ENCODE peak calls at places on chromosomes 16 and 17, in seven cellular contexts. H is GM12878, B is keratinocyte, A is pancreas, E is suprapubic skin, X is mucosa of descending colon, R is neural progenitor cell. J is an unnamed sample. For H3K9me3, the result is how much of the 10 kb centered on the place peaks cover.

GRCh38 chr16:72942021-72942420 is 105.9 kb downstream of the ZFHX3 start:
- DNase-seq in H (no peak), B (no peak), A (no peak), E (no peak), X (no peak), R (no peak), J (no peak)

GRCh38 chr17:76199466-76199865 is 40.8 kb downstream of the RNF157 start:
- DNase-seq in H (no peak), B (no peak), A (no peak), E (no peak), X (no peak), R (no peak), J (no peak)

GRCh38 chr16:52577130-52577706 is 30.3 kb upstream of the TOX3 start:
- DNase-seq in H (no peak), B (no peak), A (no peak), E (no peak), X (no peak), R (no peak), J (no peak)

GRCh38 chr17:61756561-61756960 is 106.8 kb downstream of the BRIP1 start:
- DNase-seq in H (no peak), B (no peak), A (no peak), E (no peak), X (no peak), R (no peak), J (no peak)

GRCh38 chr17:28119049-28119448 is 76.6 kb downstream of the NLK start:
- DNase-seq in H (no peak), B (no peak), A (no peak), E (no peak), X (no peak), R (no peak), J (no peak)

GRCh38 chr16:27374794-27375499 is 27.0 kb upstream of the IL21R start:
- DNase-seq in H (peak), B (peak), A (no peak), E (peak), X (peak), R (peak), J (no peak)

GRCh38 chr17:15354256-15354655 is 12.9 kb upstream of the TEKT3 start:
- DNase-seq in H (no peak), B (no peak), A (no peak), E (no peak), X (no peak), R (no peak), J (no peak)

GRCh38 chr17:50373705-50374104 is 676 bp downstream of the EME1 start:
- DNase-seq in H (no peak), B (no peak), A (no peak), E (no peak), X (no peak), R (no peak), J (no peak)

GRCh38 chr17:48738803-48739526 is 10.4 kb upstream of the HOXB13 start:
- DNase-seq in H (no peak), B (no peak), A (no peak), E (no peak), X (no peak), R (peak), J (no peak)

GRCh38 chr17:35578195-35578928 is at the start of gene PEX12:
- DNase-seq in H (peak), B (no peak), A (peak), E (peak), X (peak), R (peak), J (peak)

GRCh38 chr17:8885968-8886674 is 18.6 kb upstream of the PIK3R6 start:
- DNase-seq in H (no peak), B (no peak), A (no peak), E (no peak), X (no peak), R (no peak), J (no peak)

GRCh38 chr16:71762186-71762585 is 37.7 kb upstream of the PHLPP2 start:
- DNase-seq in H (no peak), B (no peak), A (no peak), E (no peak), X (no peak), R (no peak), J (no peak)

GRCh38 chr17:27603870-27604794 is 26.9 kb upstream of the LGALS9 start:
- DNase-seq in H (no peak), B (no peak), A (no peak), E (no peak), X (peak), R (no peak), J (no peak)

GRCh38 chr17:19311421-19312215 is 50.9 kb downstream of the B9D1 start:
- DNase-seq in H (no peak), B (no peak), A (no peak), E (no peak), X (no peak), R (no peak), J (no peak)

GRCh38 chr17:19304209-19304608 is 58.3 kb downstream of the B9D1 start:
- DNase-seq in H (no peak), B (no peak), A (peak), E (no peak), X (peak), R (no peak), J (no peak)

GRCh38 chr17:1360975-1361374 is 39.0 kb downstream of the YWHAE start:
- DNase-seq in H (no peak), B (no peak), A (no peak), E (no peak), X (no peak), R (no peak), J (no peak)

GRCh38 chr17:73410586-73411329 is 99.0 kb upstream of the CDC42EP4 start:
- DNase-seq in H (no peak), B (no peak), A (no peak), E (no peak), X (no peak), R (peak), J (no peak)

GRCh38 chr17:36933174-36934143 is 3.8 kb upstream of the LHX1 start:
- DNase-seq in H (no peak), B (no peak), A (no peak), E (no peak), X (peak), R (peak), J (no peak)

GRCh38 chr16:66714659-66715307 is 18.2 kb upstream of the CMTM4 start:
- DNase-seq in H (no peak), B (peak), A (no peak), E (no peak), X (no peak), R (no peak), J (no peak)

GRCh38 chr17:73863761-73864535 is 219.7 kb upstream of the SDK2 start:
- DNase-seq in H (no peak), B (no peak), A (no peak), E (no peak), X (no peak), R (no peak), J (no peak)

GRCh38 chr16:924063-924462 is 46.7 kb downstream of the LMF1 start:
- DNase-seq in H (no peak), B (no peak), A (no peak), E (no peak), X (no peak), R (no peak), J (no peak)

GRCh38 chr16:926715-927114 is 44.1 kb downstream of the LMF1 start:
- DNase-seq in H (no peak), B (no peak), A (no peak), E (no peak), X (no peak), R (no peak), J (no peak)

GRCh38 chr16:923184-923583 is 47.6 kb downstream of the LMF1 start:
- DNase-seq in H (no peak), B (no peak), A (no peak), E (no peak), X (peak), R (no peak), J (no peak)

GRCh38 chr16:927406-927805 is 43.4 kb downstream of the LMF1 start:
- DNase-seq in H (no peak), B (no peak), A (no peak), E (no peak), X (no peak), R (peak), J (no peak)

DNA sequence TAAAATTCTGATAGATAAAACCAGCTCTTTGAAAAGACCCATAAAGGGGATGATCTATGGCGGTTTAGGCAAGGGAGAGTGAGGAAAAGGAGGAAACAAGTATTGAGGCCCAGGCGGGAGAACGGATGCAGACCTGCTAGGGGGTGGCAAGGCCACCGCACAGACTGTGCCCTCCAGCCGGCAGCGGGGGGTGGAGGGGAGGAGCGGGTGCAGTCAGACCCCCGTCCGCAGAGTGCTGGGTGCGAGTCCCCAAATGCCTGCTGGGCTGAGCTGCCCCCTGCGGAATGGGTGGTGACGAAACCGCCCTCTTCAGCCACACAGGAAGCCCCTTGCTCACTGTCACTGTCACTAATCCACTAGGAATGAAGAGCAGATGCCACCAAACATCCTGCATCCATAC is 46.0 kb downstream of the LMF1 start:
- DNase-seq in H (no peak), B (no peak), A (no peak), E (no peak), X (peak), R (peak), J (no peak)
- H3K9me3 ChIP-seq in H (under half), B (under half), A (under half), E (under half), X (under half), R (under half), J (under half)

GRCh38 chr17:45784583-45785372 is 658 bp downstream of the CRHR1 start:
- DNase-seq in H (no peak), B (no peak), A (peak), E (peak), X (no peak), R (peak), J (no peak)
- TF ChIP-seq CTCF in H (no peak), B (no peak), A (no peak), E (no peak), X (no peak), R (no peak), J (peak)

GRCh38 chr16:13798211-13798610 is 121.7 kb upstream of the ERCC4 start:
- DNase-seq in H (no peak), B (no peak), A (no peak), E (no peak), X (no peak), R (no peak), J (no peak)
- H3K9me3 ChIP-seq in H (under half), B (under half), A (under half), E (under half), X (under half), R (under half), J (under half)

GRCh38 chr16:85085721-85086120 is 26.6 kb downstream of the CIBAR2 start:
- DNase-seq in H (no peak), B (no peak), A (no peak), E (no peak), X (no peak), R (no peak), J (no peak)

GRCh38 chr16:85087899-85088569 is 24.2 kb downstream of the CIBAR2 start:
- DNase-seq in H (no peak), B (no peak), A (no peak), E (no peak), X (no peak), R (no peak), J (no peak)

GRCh38 chr16:85084841-85085535 is 27.3 kb downstream of the CIBAR2 start:
- DNase-seq in H (no peak), B (no peak), A (no peak), E (no peak), X (no peak), R (no peak), J (no peak)

GRCh38 chr16:85088570-85089214 is 23.6 kb downstream of the CIBAR2 start:
- DNase-seq in H (no peak), B (no peak), A (no peak), E (no peak), X (no peak), R (no peak), J (no peak)

DNA sequence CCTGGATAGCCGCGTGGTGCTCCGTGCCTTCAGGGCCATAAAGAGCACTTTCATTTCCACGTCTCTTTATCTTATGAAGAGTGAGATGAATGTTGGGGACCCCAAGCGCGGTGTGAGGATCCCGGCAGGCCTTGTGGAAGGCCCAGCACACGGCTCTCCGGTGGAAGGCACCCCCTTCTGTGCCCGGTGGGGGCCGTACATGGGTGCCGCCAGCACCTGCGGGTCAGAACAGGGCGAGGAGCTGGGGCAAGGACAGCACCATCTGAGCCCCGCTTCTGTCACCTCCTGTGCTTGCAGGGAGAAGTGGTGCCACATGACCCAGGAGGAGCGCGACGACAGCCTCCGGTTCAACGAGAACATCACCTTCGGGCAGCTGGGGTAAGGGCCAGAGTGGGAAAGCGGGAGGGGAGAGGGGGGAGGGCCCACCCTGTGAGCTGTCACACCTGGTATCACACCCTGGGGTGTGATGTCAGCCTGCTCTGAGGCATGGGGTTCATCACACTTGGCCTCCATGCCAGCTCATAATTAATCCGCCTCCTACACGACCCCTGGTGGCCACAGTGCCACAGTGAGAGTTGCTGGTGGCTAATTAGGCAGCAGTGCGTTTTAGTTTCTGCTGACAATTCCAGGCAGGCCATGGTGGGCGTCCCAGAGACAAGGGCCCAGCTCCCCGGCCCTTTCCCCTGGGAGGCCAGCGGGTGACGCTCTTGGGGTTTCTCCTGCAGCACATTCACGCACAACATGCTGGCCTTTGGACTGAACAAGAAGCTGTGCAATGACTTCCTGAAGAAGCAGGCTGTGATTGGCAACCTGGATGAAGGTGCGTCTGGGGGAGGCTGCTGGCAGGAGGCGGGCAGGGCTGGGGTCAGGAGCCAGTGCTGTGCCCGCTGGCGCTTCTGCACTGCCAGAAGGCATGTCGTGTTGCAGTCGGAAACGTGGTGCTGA is 25.7 kb downstream of the CIBAR2 start:
- DNase-seq in H (no peak), B (peak), A (peak), E (peak), X (peak), R (peak), J (no peak)
- TF ChIP-seq CTCF in H (peak), B (peak), A (peak), E (peak), X (peak), R (peak), J (peak)

GRCh38 chr16:64745275-64745674 is 376.6 kb downstream of the CDH11 start:
- DNase-seq in H (no peak), B (no peak), A (no peak), E (no peak), X (no peak), R (no peak), J (no peak)
- H3K9me3 ChIP-seq in H (under half), B (under half), A (under half), E (under half), X (under half), R (under half), J (under half)